ENCODE peak calls at places on chromosome 20, in six cellular contexts. One of them, this sample, is unnamed.

GRCh38 chr20:17680128-17680835 is 1.8 kb downstream of the RRBP1 start:
- DNase-seq in NCI-H460: peak
- DNase-seq in RWPE1: peak
- DNase-seq in activated gamma-delta T cell treated with Interleukin-2 at 50 U/mL for 16 hours: peak
- DNase-seq in mesendoderm: peak
- DNase-seq in NCI-H187: no peak
- DNase-seq in this sample: no peak

GRCh38 chr20:21510414-21510971 is 3.4 kb downstream of the NKX2-2 start:
- DNase-seq in activated gamma-delta T cell treated with Interleukin-2 at 50 U/mL for 16 hours: no peak
- DNase-seq in NCI-H187: no peak
- DNase-seq in mesendoderm: peak
- DNase-seq in RWPE1: no peak
- DNase-seq in NCI-H460: no peak
- DNase-seq in this sample: no peak

GRCh38 chr20:51828762-51829161 is 26.4 kb upstream of the SALL4 start:
- DNase-seq in NCI-H460: no peak
- DNase-seq in activated gamma-delta T cell treated with Interleukin-2 at 50 U/mL for 16 hours: no peak
- DNase-seq in NCI-H187: no peak
- DNase-seq in mesendoderm: no peak
- DNase-seq in RWPE1: no peak
- DNase-seq in this sample: no peak

GRCh38 chr20:53962388-53962787 is 108.0 kb downstream of the BCAS1 start:
- DNase-seq in NCI-H187: no peak
- DNase-seq in mesendoderm: no peak
- DNase-seq in activated gamma-delta T cell treated with Interleukin-2 at 50 U/mL for 16 hours: no peak
- DNase-seq in NCI-H460: no peak
- DNase-seq in RWPE1: no peak
- DNase-seq in this sample: no peak

GRCh38 chr20:6533321-6533720 is 234.2 kb upstream of the BMP2 start:
- DNase-seq in RWPE1: no peak
- DNase-seq in NCI-H187: no peak
- DNase-seq in NCI-H460: no peak
- DNase-seq in activated gamma-delta T cell treated with Interleukin-2 at 50 U/mL for 16 hours: no peak
- DNase-seq in mesendoderm: no peak
- DNase-seq in this sample: peak

GRCh38 chr20:31908016-31908415 is 37.6 kb downstream of the TTLL9 start:
- DNase-seq in NCI-H187: no peak
- DNase-seq in mesendoderm: no peak
- DNase-seq in activated gamma-delta T cell treated with Interleukin-2 at 50 U/mL for 16 hours: no peak
- DNase-seq in NCI-H460: no peak
- DNase-seq in RWPE1: no peak
- DNase-seq in this sample: no peak

GRCh38 chr20:22248052-22248667 is 336.2 kb downstream of the FOXA2 start:
- DNase-seq in NCI-H460: no peak
- DNase-seq in activated gamma-delta T cell treated with Interleukin-2 at 50 U/mL for 16 hours: no peak
- DNase-seq in NCI-H187: no peak
- DNase-seq in RWPE1: peak
- DNase-seq in mesendoderm: peak
- DNase-seq in this sample: no peak

GRCh38 chr20:45355209-45355608 is 7.0 kb upstream of the SDC4 start:
- DNase-seq in mesendoderm: no peak
- DNase-seq in RWPE1: no peak
- DNase-seq in activated gamma-delta T cell treated with Interleukin-2 at 50 U/mL for 16 hours: no peak
- DNase-seq in NCI-H187: no peak
- DNase-seq in NCI-H460: no peak
- DNase-seq in this sample: no peak

GRCh38 chr20:33951171-33951570 is 42.5 kb upstream of the RALY start:
- DNase-seq in mesendoderm: no peak
- DNase-seq in NCI-H460: no peak
- DNase-seq in activated gamma-delta T cell treated with Interleukin-2 at 50 U/mL for 16 hours: no peak
- DNase-seq in NCI-H187: no peak
- DNase-seq in RWPE1: no peak
- DNase-seq in this sample: no peak

GRCh38 chr20:63357921-63358905 is 2.9 kb downstream of the CHRNA4 start:
- DNase-seq in activated gamma-delta T cell treated with Interleukin-2 at 50 U/mL for 16 hours: no peak
- DNase-seq in NCI-H460: no peak
- DNase-seq in NCI-H187: no peak
- DNase-seq in mesendoderm: no peak
- DNase-seq in RWPE1: no peak
- DNase-seq in this sample: no peak

GRCh38 chr20:37915800-37916570 is 13.1 kb downstream of the VSTM2L start:
- DNase-seq in RWPE1: no peak
- DNase-seq in NCI-H460: no peak
- DNase-seq in activated gamma-delta T cell treated with Interleukin-2 at 50 U/mL for 16 hours: no peak
- DNase-seq in mesendoderm: peak
- DNase-seq in NCI-H187: peak
- DNase-seq in this sample: no peak

GRCh38 chr20:46214831-46215488 is 93.3 kb downstream of the CDH22 start:
- DNase-seq in mesendoderm: no peak
- DNase-seq in NCI-H187: peak
- DNase-seq in RWPE1: no peak
- DNase-seq in NCI-H460: no peak
- DNase-seq in activated gamma-delta T cell treated with Interleukin-2 at 50 U/mL for 16 hours: no peak
- DNase-seq in this sample: no peak

GRCh38 chr20:60913298-60913697 is 338.8 kb upstream of the CDH4 start:
- DNase-seq in RWPE1: no peak
- DNase-seq in activated gamma-delta T cell treated with Interleukin-2 at 50 U/mL for 16 hours: no peak
- DNase-seq in NCI-H187: no peak
- DNase-seq in NCI-H460: no peak
- DNase-seq in mesendoderm: no peak
- DNase-seq in this sample: no peak

GRCh38 chr20:41052742-41053419 is 24.3 kb downstream of the TOP1 start:
- DNase-seq in RWPE1: no peak
- DNase-seq in NCI-H460: no peak
- DNase-seq in mesendoderm: no peak
- DNase-seq in activated gamma-delta T cell treated with Interleukin-2 at 50 U/mL for 16 hours: no peak
- DNase-seq in NCI-H187: no peak
- DNase-seq in this sample: no peak